ENCODE peak calls at places on chromosome 18, in six cellular contexts. L is Peyer's patch; Q is left ventricle myocardium inferior; C is fibroblast of lung; Y is CD4-positive, CD25-positive, alpha-beta regulatory T cell; G is endodermal cell. H is an unnamed sample.

GRCh38 chr18:23231340-23232021 is 96.2 kb downstream of the CABLES1 start:
- DNase-seq in G (no peak), C (peak; percentile 92), Y (peak; percentile 73), Q (peak; percentile 51), L (peak; percentile 89), H (peak; percentile 78)

GRCh38 chr18:61948196-61948800 is 55.5 kb upstream of the RNF152 start:
- DNase-seq in L (no peak), G (no peak), Q (no peak), Y (no peak), C (peak; percentile 77), H (no peak)

GRCh38 chr18:11658989-11659388 is 30.1 kb upstream of the GNAL start:
- DNase-seq in G (no peak), Y (no peak), C (no peak), L (no peak), Q (no peak), H (peak; percentile 52)

GRCh38 chr18:24530630-24531111 is 70.2 kb downstream of the HRH4 start:
- DNase-seq in C (peak; percentile 82), L (no peak), G (no peak), Y (no peak), Q (no peak), H (no peak)

GRCh38 chr18:78726326-78727056 is 253.1 kb upstream of the SALL3 start:
- DNase-seq in Q (no peak), Y (no peak), C (no peak), G (peak; percentile 20), L (no peak), H (peak; percentile 76)

GRCh38 chr18:22314406-22314805 is 103.3 kb downstream of the CTAGE1 start:
- DNase-seq in G (no peak), Q (no peak), Y (no peak), L (no peak), C (peak; percentile 97), H (no peak)

GRCh38 chr18:24763765-24764548 is 303.5 kb downstream of the HRH4 start:
- DNase-seq in G (no peak), Q (peak; percentile 45), C (peak; percentile 48), Y (no peak), L (no peak), H (no peak)

GRCh38 chr18:75482880-75483279 is 55.4 kb upstream of the SMIM21 start:
- DNase-seq in C (peak; percentile 28), G (no peak), L (no peak), Q (no peak), Y (no peak), H (no peak)

GRCh38 chr18:79753391-79753851 is 44.3 kb upstream of the KCNG2 start:
- DNase-seq in Q (no peak), L (peak; percentile 44), Y (no peak), C (no peak), G (no peak), H (peak; percentile 19)

GRCh38 chr18:76056467-76057194 is 438.4 kb downstream of the ZNF516 start:
- DNase-seq in Y (no peak), L (peak; percentile 49), G (no peak), C (no peak), Q (peak; percentile 45), H (no peak)

GRCh38 chr18:65988972-65989371 is 238.2 kb downstream of the CDH7 start:
- DNase-seq in G (no peak), L (no peak), Y (no peak), Q (no peak), C (no peak), H (no peak)

GRCh38 chr18:12840382-12840781 is 43.7 kb downstream of the PTPN2 start:
- DNase-seq in C (no peak), L (no peak), Y (no peak), Q (no peak), G (no peak), H (no peak)

GRCh38 chr18:35041752-35042379 is 653 bp downstream of the MAPRE2 start:
- DNase-seq in G (peak; percentile 59), L (no peak), C (peak; percentile 23), Y (no peak), Q (no peak), H (no peak)

GRCh38 chr18:34592961-34593382 is 117.1 kb upstream of the DTNA start:
- DNase-seq in Y (no peak), L (no peak), G (peak; percentile 83), Q (peak; percentile 53), C (peak; percentile 86), H (no peak)

GRCh38 chr18:58205087-58205779 is 161.2 kb downstream of the NEDD4L start:
- DNase-seq in Y (no peak), G (no peak), L (no peak), C (peak; percentile 90), Q (no peak), H (no peak)
- H3K4me1 ChIP-seq in Y (no peaks in the 10 kb centered on the region), G (peaks cover 5% of the 10 kb centered on the region), L (no peaks in the 10 kb centered on the region), C (peaks cover 12% of the 10 kb centered on the region), Q (peaks cover 44% of the 10 kb centered on the region), H (peaks cover 19% of the 10 kb centered on the region)

GRCh38 chr18:44723366-44723765 is 42.7 kb downstream of the SETBP1 start:
- DNase-seq in L (no peak), C (no peak), Y (no peak), Q (no peak), G (no peak), H (no peak)
- H3K4me1 ChIP-seq in L (peaks cover 3% of the 10 kb centered on the region), C (peaks cover 8% of the 10 kb centered on the region), Y (peaks cover 41% of the 10 kb centered on the region), Q (peaks cover 45% of the 10 kb centered on the region), G (peaks cover 45% of the 10 kb centered on the region), H (peaks cover 23% of the 10 kb centered on the region)

GRCh38 chr18:2672872-2673271 is 17.3 kb downstream of the SMCHD1 start:
- DNase-seq in C (no peak), G (no peak), Y (no peak), Q (no peak), L (no peak), H (no peak)

DNA sequence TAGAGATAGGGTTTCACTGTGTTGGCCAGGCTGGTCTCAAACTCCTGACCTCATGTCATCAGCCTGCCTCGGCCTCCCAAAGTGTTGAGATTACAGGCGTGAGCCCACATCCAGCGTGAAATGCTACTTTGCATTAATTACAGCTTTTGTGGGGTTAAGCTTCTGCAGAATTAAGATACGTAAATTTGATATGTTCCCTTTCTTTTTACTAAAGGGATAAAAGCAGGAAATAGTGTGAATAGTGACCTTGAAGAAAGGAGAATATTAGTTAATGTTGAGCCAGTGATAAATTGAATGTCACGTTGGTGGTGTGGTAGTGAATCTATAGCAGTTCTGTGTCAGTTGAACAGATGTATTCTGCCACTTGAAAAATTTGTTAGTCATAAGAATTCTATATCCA is 16.9 kb downstream of the SMCHD1 start:
- DNase-seq in Q (no peak), Y (no peak), C (no peak), G (no peak), L (no peak), H (no peak)
- H3K4me1 ChIP-seq in Q (peaks cover 10% of the 10 kb centered on the region), Y (peaks cover 22% of the 10 kb centered on the region), C (no peaks in the 10 kb centered on the region), G (no peaks in the 10 kb centered on the region), L (no peaks in the 10 kb centered on the region), H (no peaks in the 10 kb centered on the region)

GRCh38 chr18:77136076-77136718 is 3.6 kb upstream of the MBP start:
- DNase-seq in Q (no peak), G (no peak), C (no peak), Y (no peak), L (no peak), H (no peak)

GRCh38 chr18:77138270-77138669 is 5.7 kb upstream of the MBP start:
- DNase-seq in C (no peak), Y (no peak), G (no peak), L (no peak), Q (no peak), H (no peak)

GRCh38 chr18:77139619-77140018 is 7.0 kb upstream of the MBP start:
- DNase-seq in Q (no peak), L (no peak), Y (no peak), G (no peak), C (no peak), H (no peak)

GRCh38 chr18:77136871-77137665 is 4.5 kb upstream of the MBP start:
- DNase-seq in Y (no peak), Q (no peak), G (no peak), L (no peak), C (no peak), H (no peak)

DNA sequence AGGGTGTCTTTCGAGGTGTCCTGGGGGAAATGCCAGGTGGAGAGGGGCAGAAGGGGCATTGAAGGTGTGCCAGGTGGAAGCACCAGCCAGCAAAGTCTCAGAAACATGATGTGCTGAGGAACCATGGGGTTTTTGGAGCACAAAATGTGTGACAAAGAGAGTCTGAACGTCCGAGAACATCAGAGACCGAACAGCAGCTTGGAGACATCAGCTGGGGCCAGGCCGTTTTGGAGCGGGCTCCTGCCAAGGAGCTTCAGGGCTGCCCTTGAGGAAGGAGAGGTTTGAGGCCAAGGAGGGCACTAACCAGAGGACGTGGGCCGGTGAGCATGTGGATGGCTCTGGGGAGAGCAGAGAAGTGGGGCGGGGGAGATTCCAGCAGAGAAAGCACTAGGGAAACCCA is 5.3 kb upstream of the MBP start:
- DNase-seq in Y (no peak), L (no peak), G (no peak), C (no peak), Q (no peak), H (no peak)
- H3K4me1 ChIP-seq in Y (peaks cover 39% of the 10 kb centered on the region), L (no peaks in the 10 kb centered on the region), G (no peaks in the 10 kb centered on the region), C (no peaks in the 10 kb centered on the region), Q (peaks cover 29% of the 10 kb centered on the region), H (peaks cover 6% of the 10 kb centered on the region)